ENCODE peak calls at places on chromosome 5, in four cellular contexts. Y, D, P and N are unnamed samples.

GRCh38 chr5:112492291-112492690 is 73.2 kb upstream of the EPB41L4A start:
- DNase-seq in Y (peak; percentile 35), D (peak; percentile 52), P (peak; percentile 19), N (peak; percentile 69)

GRCh38 chr5:31100781-31101180 is 92.7 kb upstream of the CDH6 start:
- DNase-seq in Y (no peak), D (no peak), P (no peak), N (no peak)

GRCh38 chr5:161541-162110 is 29.7 kb upstream of the LRRC14B start:
- DNase-seq in Y (no peak), D (no peak), P (no peak), N (peak; percentile 7)

GRCh38 chr5:68384936-68385594 is 169.5 kb downstream of the PIK3R1 start:
- DNase-seq in Y (no peak), D (no peak), P (no peak), N (no peak)

GRCh38 chr5:41903892-41904799 is at the start of gene RIMOC1:
- DNase-seq in Y (peak; percentile 99), D (peak; percentile 95), P (peak; percentile 99), N (peak; percentile 98)

GRCh38 chr5:178774866-178775539 is 44.5 kb upstream of the ZNF354A start:
- DNase-seq in Y (no peak), D (no peak), P (no peak), N (no peak)

GRCh38 chr5:174145821-174146220 is 100.3 kb downstream of the NSG2 start:
- DNase-seq in Y (peak; percentile 20), D (peak; percentile 87), P (no peak), N (peak; percentile 60)

GRCh38 chr5:58459276-58459859 is 518 bp downstream of the PLK2 start:
- DNase-seq in Y (no peak), D (no peak), P (peak; percentile 1), N (peak; percentile 42)

GRCh38 chr5:78511116-78511906 is 137.3 kb downstream of the LHFPL2 start:
- DNase-seq in Y (no peak), D (no peak), P (no peak), N (no peak)

GRCh38 chr5:127053049-127053448 is 20.3 kb downstream of the C5orf63 start:
- DNase-seq in Y (no peak), D (no peak), P (no peak), N (no peak)

GRCh38 chr5:40831346-40832210 is 3.4 kb downstream of the RPL37 start:
- DNase-seq in Y (no peak), D (no peak), P (no peak), N (no peak)

GRCh38 chr5:121737120-121737519 is 114.6 kb upstream of the FTMT start:
- DNase-seq in Y (no peak), D (no peak), P (no peak), N (no peak)

GRCh38 chr5:156471893-156472292 is 144.9 kb downstream of the SGCD start:
- DNase-seq in Y (no peak), D (no peak), P (no peak), N (no peak)

GRCh38 chr5:85814596-85814995 is 803.1 kb upstream of the COX7C start:
- DNase-seq in Y (no peak), D (no peak), P (no peak), N (peak; percentile 13)

GRCh38 chr5:150508021-150508640 is at the start of gene NDST1:
- DNase-seq in Y (no peak), D (no peak), P (no peak), N (no peak)

GRCh38 chr5:160045004-160045403 is 36.1 kb downstream of the TTC1 start:
- DNase-seq in Y (no peak), D (no peak), P (no peak), N (no peak)

GRCh38 chr5:95641803-95642220 is 4.8 kb upstream of the RFESD start:
- DNase-seq in Y (no peak), D (no peak), P (peak; percentile 77), N (no peak)

GRCh38 chr5:58836351-58836750 is 253.5 kb downstream of the RAB3C start:
- DNase-seq in Y (no peak), D (no peak), P (no peak), N (no peak)

DNA sequence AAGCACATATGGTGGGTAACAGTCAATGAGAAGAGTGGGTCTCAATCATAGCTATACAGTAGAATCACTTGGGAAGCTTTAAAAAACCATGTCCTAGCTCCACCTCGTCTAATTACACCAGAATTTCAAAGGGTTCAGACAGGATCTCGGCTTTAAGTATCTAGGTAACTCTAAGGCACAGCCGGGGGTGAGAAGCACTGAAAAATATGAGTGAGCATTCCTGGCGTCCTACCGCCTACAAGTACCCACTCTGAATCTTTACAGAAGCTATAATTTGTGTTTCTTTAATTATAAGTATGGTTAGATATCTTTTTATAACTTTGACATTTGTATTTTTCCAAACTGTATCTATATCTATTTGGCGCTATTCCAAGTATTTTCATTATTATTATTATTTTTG is 16.1 kb downstream of the PAIP1 start:
- DNase-seq in Y (no peak), D (no peak), P (no peak), N (no peak)
- TF ChIP-seq FOXJ3 in Y (no peak), D (no peak), P (no peak), N (no peak)

DNA sequence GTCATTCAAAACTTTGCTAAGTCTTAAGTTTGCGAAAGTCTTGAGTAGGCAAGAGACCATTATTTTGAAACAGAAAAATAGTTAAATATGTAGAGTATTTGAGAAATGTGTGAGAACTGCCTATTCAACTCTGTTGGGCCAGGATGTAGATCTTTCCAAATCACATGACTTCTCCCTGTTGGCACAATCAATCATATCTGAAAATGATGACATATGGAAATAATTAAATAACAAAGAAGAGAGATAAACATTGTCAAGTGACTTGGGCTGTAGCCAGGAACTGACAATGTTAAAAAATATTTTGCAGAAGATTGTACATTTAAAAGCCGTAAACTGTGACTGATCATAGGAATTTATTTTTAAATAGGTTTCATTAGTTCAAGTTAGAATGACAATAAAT is 104.6 kb upstream of the IL6ST start:
- DNase-seq in Y (no peak), D (peak; percentile 49), P (peak; percentile 39), N (no peak)
- TF ChIP-seq FOXJ3 in Y (no peak), D (no peak), P (no peak), N (no peak)

GRCh38 chr5:169168288-169168687 is 132.7 kb downstream of the SLIT3 start:
- DNase-seq in Y (no peak), D (no peak), P (no peak), N (no peak)
- TF ChIP-seq FOXJ3 in Y (no peak), D (no peak), P (no peak), N (no peak)

GRCh38 chr5:33736510-33736909 is 155.3 kb downstream of the ADAMTS12 start:
- DNase-seq in Y (no peak), D (no peak), P (peak; percentile 4), N (no peak)
- TF ChIP-seq FOXJ3 in Y (no peak), D (no peak), P (no peak), N (no peak)

GRCh38 chr5:138449501-138450239 is 10.8 kb downstream of the REEP2 start:
- DNase-seq in Y (peak; percentile 92), D (peak; percentile 96), P (peak; percentile 63), N (peak; percentile 94)
- TF ChIP-seq FOXJ3 in Y (no peak), D (no peak), P (no peak), N (no peak)